ENCODE peak calls at places on chromosomes 5 and 9, in ten cellular contexts. Q, F, R, C, O, B, W, D, Y and X are unnamed samples.

GRCh38 chr9:104864675-104865104 is 63.3 kb downstream of the ABCA1 start:
- DNase-seq in Y (no peak), C (no peak), O (no peak), W (no peak), B (no peak), F (no peak), Q (no peak), R (no peak), D (peak; percentile 93), X (peak; percentile 45)

GRCh38 chr5:180525363-180525762 is 31.2 kb downstream of the CNOT6 start:
- DNase-seq in B (no peak), R (no peak), W (no peak), D (no peak), C (no peak), Q (no peak), F (no peak), Y (no peak), O (no peak), X (no peak)

GRCh38 chr9:34127035-34127948 is 794 bp upstream of the DCAF12 start:
- DNase-seq in R (no peak), O (peak; percentile 26), F (no peak), Y (no peak), Q (no peak), C (no peak), B (no peak), W (no peak), D (no peak), X (no peak)

GRCh38 chr9:134059661-134060395 is 8.0 kb downstream of the BRD3 start:
- DNase-seq in O (no peak), Q (no peak), B (no peak), C (peak; percentile 77), F (no peak), R (peak; percentile 31), Y (no peak), W (no peak), D (no peak), X (no peak)

GRCh38 chr5:8615142-8615858 is 746.4 kb downstream of the MTRR start:
- DNase-seq in W (no peak), O (no peak), Y (no peak), B (no peak), D (no peak), F (no peak), C (no peak), R (no peak), Q (no peak), X (no peak)

GRCh38 chr5:172879434-172879828 is 45.4 kb downstream of the ERGIC1 start:
- DNase-seq in W (no peak), B (no peak), F (no peak), O (no peak), Y (no peak), R (no peak), D (no peak), C (no peak), Q (no peak), X (no peak)

GRCh38 chr9:128222880-128223670 is 19.9 kb downstream of the DNM1 start:
- DNase-seq in Q (no peak), W (no peak), Y (no peak), R (no peak), D (no peak), B (no peak), C (no peak), F (no peak), O (no peak), X (no peak)

GRCh38 chr5:65113766-65114165 is 345.0 kb downstream of the CWC27 start:
- DNase-seq in C (no peak), Y (no peak), R (no peak), D (no peak), F (no peak), Q (no peak), B (no peak), O (no peak), W (no peak), X (no peak)

GRCh38 chr9:129378241-129378661 is 200.2 kb upstream of the IER5L start:
- DNase-seq in D (no peak), Y (no peak), W (no peak), F (no peak), Q (no peak), R (no peak), C (no peak), B (no peak), O (no peak), X (no peak)

GRCh38 chr9:128124873-128125574 is 2.5 kb downstream of the PTGES2 start:
- DNase-seq in C (no peak), R (peak; percentile 88), O (peak; percentile 90), Q (no peak), B (peak; percentile 65), W (no peak), Y (peak; percentile 56), D (peak; percentile 39), F (peak; percentile 60), X (peak; percentile 10)

GRCh38 chr9:22452415-22453010 is 5.9 kb downstream of the DMRTA1 start:
- DNase-seq in D (peak; percentile 7), R (peak; percentile 63), F (peak; percentile 33), O (peak; percentile 48), Q (no peak), Y (no peak), W (no peak), B (peak; percentile 6), C (no peak), X (peak; percentile 5)

GRCh38 chr5:160233215-160233614 is 3.9 kb downstream of the FABP6 start:
- DNase-seq in F (no peak), Q (no peak), D (peak; percentile 4), C (no peak), W (no peak), R (no peak), B (no peak), Y (no peak), O (no peak), X (no peak)

GRCh38 chr5:36877667-36878420 is 1.3 kb downstream of the NIPBL start:
- DNase-seq in F (no peak), R (no peak), Y (no peak), O (peak; percentile 40), D (peak; percentile 8), B (no peak), C (peak; percentile 27), Q (peak; percentile 29), W (no peak), X (no peak)

GRCh38 chr5:171115519-171115918 is 193.5 kb upstream of the TLX3 start:
- DNase-seq in F (no peak), B (no peak), O (no peak), D (no peak), C (no peak), Q (no peak), R (no peak), W (no peak), Y (no peak), X (no peak)

GRCh38 chr5:6439588-6440550 is 8.8 kb upstream of the UBE2QL1 start:
- DNase-seq in F (no peak), Q (no peak), R (no peak), C (no peak), D (no peak), Y (no peak), B (no peak), O (no peak), W (no peak), X (no peak)

GRCh38 chr5:79875230-79875629 is 115.8 kb downstream of the MTX3 start:
- DNase-seq in O (no peak), W (no peak), Q (no peak), C (no peak), D (no peak), F (peak; percentile 43), R (no peak), B (no peak), Y (no peak), X (no peak)

GRCh38 chr5:127988149-127988755 is 95.3 kb upstream of the SLC12A2 start:
- DNase-seq in W (no peak), C (no peak), R (no peak), D (peak; percentile 89), B (no peak), Y (no peak), O (no peak), Q (peak; percentile 24), F (no peak), X (peak; percentile 86)

GRCh38 chr9:89249001-89249400 is 62.0 kb upstream of the CKS2 start:
- DNase-seq in B (no peak), Q (no peak), C (no peak), W (no peak), Y (no peak), D (no peak), F (no peak), O (no peak), R (no peak), X (no peak)

GRCh38 chr5:17381926-17382325 is 116.1 kb upstream of the TAF11L2 start:
- DNase-seq in R (no peak), D (no peak), W (no peak), Y (no peak), Q (no peak), C (no peak), F (peak; percentile 53), B (no peak), O (no peak), X (no peak)

GRCh38 chr5:132086277-132086794 is 12.7 kb downstream of the CSF2 start:
- DNase-seq in C (no peak), W (no peak), D (peak; percentile 97), B (no peak), Y (no peak), O (no peak), F (peak; percentile 88), R (no peak), Q (peak; percentile 0), X (peak; percentile 81)

GRCh38 chr9:107147134-107147533 is 135.9 kb upstream of the RAD23B start:
- DNase-seq in B (no peak), Q (no peak), Y (no peak), W (no peak), D (no peak), C (no peak), O (no peak), F (no peak), R (no peak), X (no peak)

GRCh38 chr9:79240774-79241173 is 331.0 kb upstream of the TLE4 start:
- DNase-seq in F (no peak), R (no peak), O (no peak), C (no peak), W (no peak), D (no peak), Y (no peak), Q (no peak), B (peak; percentile 52), X (no peak)

GRCh38 chr5:37543216-37543615 is 164.1 kb downstream of the WDR70 start:
- DNase-seq in Y (no peak), W (no peak), C (no peak), D (no peak), Q (no peak), R (no peak), F (no peak), O (no peak), B (no peak), X (no peak)

GRCh38 chr5:1105350-1106265 is 6.3 kb downstream of the SLC12A7 start:
- DNase-seq in B (no peak), Q (no peak), F (no peak), C (no peak), Y (no peak), O (peak; percentile 92), R (no peak), W (peak; percentile 36), D (no peak), X (no peak)